ENCODE peak calls at places on chromosomes 13 and 19, in four cellular contexts. One of them, this sample, is unnamed.
A peak's percentile ranks its signal among the peaks of the same experiment; 100 is the strongest.

GRCh38 chr19:19170053-19170945 is at the start of gene MEF2B:
- DNase-seq in PC-3: peak; percentile 55
- DNase-seq in AG04450: no peak
- DNase-seq in nephron progenitor cell: peak; percentile 92
- DNase-seq in this sample: peak; percentile 90

GRCh38 chr19:44367024-44367423 is 10.5 kb upstream of the ZNF112 start:
- DNase-seq in nephron progenitor cell: no peak
- DNase-seq in AG04450: no peak
- DNase-seq in PC-3: no peak
- DNase-seq in this sample: no peak

GRCh38 chr19:6963259-6963852 is 57.9 kb downstream of the MBD3L2B start:
- DNase-seq in PC-3: no peak
- DNase-seq in AG04450: no peak
- DNase-seq in nephron progenitor cell: no peak
- DNase-seq in this sample: no peak

GRCh38 chr19:45177817-45178261 is at the start of gene TRAPPC6A:
- DNase-seq in AG04450: no peak
- DNase-seq in nephron progenitor cell: no peak
- DNase-seq in PC-3: peak; percentile 44
- DNase-seq in this sample: no peak

GRCh38 chr19:49805822-49806612 is 7.1 kb downstream of the FUZ start:
- DNase-seq in nephron progenitor cell: no peak
- DNase-seq in AG04450: no peak
- DNase-seq in PC-3: no peak
- DNase-seq in this sample: no peak

GRCh38 chr19:50489461-50490011 is 12.9 kb upstream of the GARIN5A start:
- DNase-seq in nephron progenitor cell: no peak
- DNase-seq in AG04450: no peak
- DNase-seq in PC-3: no peak
- DNase-seq in this sample: no peak

GRCh38 chr13:23701646-23702045 is 131.4 kb downstream of the TNFRSF19 start:
- DNase-seq in nephron progenitor cell: no peak
- DNase-seq in AG04450: no peak
- DNase-seq in PC-3: no peak
- DNase-seq in this sample: no peak

GRCh38 chr19:55702131-55702627 is 27.2 kb downstream of the EPN1 start:
- DNase-seq in PC-3: no peak
- DNase-seq in AG04450: no peak
- DNase-seq in nephron progenitor cell: no peak
- DNase-seq in this sample: no peak

GRCh38 chr13:40306817-40307216 is 359.6 kb downstream of the FOXO1 start:
- DNase-seq in PC-3: no peak
- DNase-seq in AG04450: no peak
- DNase-seq in nephron progenitor cell: no peak
- DNase-seq in this sample: no peak

GRCh38 chr13:19759669-19760068 is 23.1 kb downstream of the PSPC1 start:
- DNase-seq in PC-3: peak; percentile 28
- DNase-seq in AG04450: no peak
- DNase-seq in nephron progenitor cell: no peak
- DNase-seq in this sample: no peak

GRCh38 chr19:58380037-58380735 is 644 bp downstream of the ZNF837 start:
- DNase-seq in nephron progenitor cell: no peak
- DNase-seq in PC-3: no peak
- DNase-seq in AG04450: no peak
- DNase-seq in this sample: no peak

DNA sequence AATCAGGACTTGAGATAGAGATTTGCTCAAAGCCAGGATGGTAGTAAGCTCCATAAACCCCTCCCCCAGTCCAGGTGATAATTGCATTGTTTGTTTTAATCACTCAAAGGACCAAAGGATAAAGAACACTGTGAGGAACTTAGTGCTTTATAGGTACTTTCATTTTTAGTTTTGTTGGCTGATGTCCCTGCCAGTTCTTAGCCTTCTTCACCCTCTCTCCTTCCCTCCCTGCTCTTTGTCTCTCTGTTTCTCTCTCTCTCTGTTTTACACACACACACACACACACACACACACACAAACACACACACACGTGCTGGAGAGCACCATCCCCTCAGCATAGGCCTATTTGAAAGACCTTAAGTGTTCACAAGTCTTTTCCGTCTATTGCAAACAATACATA is 5.2 kb downstream of the FRY start:
- DNase-seq in AG04450: no peak
- DNase-seq in PC-3: no peak
- DNase-seq in nephron progenitor cell: no peak
- DNase-seq in this sample: no peak
- TF ChIP-seq CTCF in AG04450: no peak
- TF ChIP-seq CTCF in PC-3: no peak
- TF ChIP-seq CTCF in nephron progenitor cell: no peak
- TF ChIP-seq CTCF in this sample: no peak

DNA sequence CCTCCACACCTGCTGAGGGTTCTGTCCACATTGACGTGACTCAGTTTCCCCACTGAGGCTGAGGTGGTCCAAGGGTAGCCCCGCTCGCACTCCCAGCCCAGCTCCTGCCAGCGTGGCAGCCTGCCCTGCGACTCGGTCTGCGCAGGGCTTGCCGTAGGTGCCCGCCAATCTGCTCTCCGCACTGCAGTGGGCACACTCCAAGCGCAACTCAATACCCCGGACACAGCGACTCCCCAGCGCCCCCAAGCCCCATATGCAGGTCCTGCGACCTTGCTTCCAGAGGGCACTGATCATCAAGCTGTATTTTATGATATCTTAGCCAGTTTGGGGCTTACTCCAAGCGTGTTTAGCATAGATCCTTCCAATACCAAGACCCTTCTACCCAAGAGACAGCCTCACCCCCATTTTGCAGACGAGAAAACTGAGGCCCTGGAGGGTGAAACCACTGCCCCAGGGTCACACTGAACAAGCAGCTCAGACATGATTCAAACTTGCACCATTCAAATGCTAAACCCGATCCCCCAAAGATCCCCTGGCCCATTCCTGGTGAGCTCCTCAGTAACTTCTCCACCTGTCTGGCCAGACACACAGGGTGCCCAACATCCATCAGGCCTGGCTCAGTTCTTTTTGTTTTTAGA is 13.5 kb downstream of the PTPRS start:
- DNase-seq in nephron progenitor cell: no peak
- DNase-seq in AG04450: no peak
- DNase-seq in PC-3: no peak
- DNase-seq in this sample: no peak
- TF ChIP-seq CTCF in nephron progenitor cell: no peak
- TF ChIP-seq CTCF in AG04450: no peak
- TF ChIP-seq CTCF in PC-3: peak; percentile 13
- TF ChIP-seq CTCF in this sample: no peak

GRCh38 chr13:29593605-29594297 is 1.7 kb downstream of the SLC7A1 start:
- DNase-seq in PC-3: no peak
- DNase-seq in nephron progenitor cell: no peak
- DNase-seq in AG04450: no peak
- DNase-seq in this sample: no peak

GRCh38 chr13:29596064-29596418 is 553 bp upstream of the SLC7A1 start:
- DNase-seq in PC-3: no peak
- DNase-seq in nephron progenitor cell: no peak
- DNase-seq in AG04450: no peak
- DNase-seq in this sample: no peak

GRCh38 chr13:29595380-29596063 is at the start of gene SLC7A1:
- DNase-seq in nephron progenitor cell: peak; percentile 86
- DNase-seq in AG04450: no peak
- DNase-seq in PC-3: peak; percentile 90
- DNase-seq in this sample: peak; percentile 94

GRCh38 chr13:29594710-29595379 is 643 bp downstream of the SLC7A1 start:
- DNase-seq in PC-3: peak; percentile 47
- DNase-seq in nephron progenitor cell: peak; percentile 56
- DNase-seq in AG04450: peak; percentile 2
- DNase-seq in this sample: peak; percentile 77

GRCh38 chr13:29594310-29594709 is 1.2 kb downstream of the SLC7A1 start:
- DNase-seq in AG04450: peak; percentile 56
- DNase-seq in PC-3: peak; percentile 68
- DNase-seq in nephron progenitor cell: peak; percentile 23
- DNase-seq in this sample: no peak
- TF ChIP-seq CTCF in AG04450: no peak
- TF ChIP-seq CTCF in PC-3: no peak
- TF ChIP-seq CTCF in nephron progenitor cell: no peak
- TF ChIP-seq CTCF in this sample: no peak

DNA sequence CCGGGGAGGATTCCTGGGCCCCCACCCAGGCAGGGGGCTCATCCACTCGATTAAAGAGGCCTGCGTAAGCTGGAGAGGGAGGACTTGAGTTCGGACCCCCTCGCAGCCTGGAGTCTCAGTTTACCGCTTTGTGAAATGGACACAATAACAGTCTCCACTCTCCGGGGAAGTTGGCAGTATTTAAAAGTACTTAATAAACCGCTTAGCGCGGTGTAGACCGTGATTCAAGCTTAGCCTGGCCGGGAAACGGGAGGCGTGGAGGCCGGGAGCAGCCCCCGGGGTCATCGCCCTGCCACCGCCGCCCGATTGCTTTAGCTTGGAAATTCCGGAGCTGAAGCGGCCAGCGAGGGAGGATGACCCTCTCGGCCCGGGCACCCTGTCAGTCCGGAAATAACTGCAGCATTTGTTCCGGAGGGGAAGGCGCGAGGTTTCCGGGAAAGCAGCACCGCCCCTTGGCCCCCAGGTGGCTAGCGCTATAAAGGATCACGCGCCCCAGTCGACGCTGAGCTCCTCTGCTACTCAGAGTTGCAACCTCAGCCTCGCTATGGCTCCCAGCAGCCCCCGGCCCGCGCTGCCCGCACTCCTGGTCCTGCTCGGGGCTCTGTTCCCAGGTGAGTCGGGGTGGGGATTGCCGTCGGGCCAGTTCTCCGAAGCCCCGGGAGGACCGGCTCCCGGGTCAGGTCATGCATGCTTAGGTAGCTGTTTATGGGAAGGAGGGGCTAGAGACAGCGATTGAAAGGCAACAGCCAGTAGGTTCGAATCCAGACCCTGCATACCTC is at the start of gene ICAM1:
- DNase-seq in nephron progenitor cell: peak; percentile 61
- DNase-seq in PC-3: peak; percentile 70
- DNase-seq in AG04450: no peak
- DNase-seq in this sample: peak; percentile 88
- TF ChIP-seq CTCF in nephron progenitor cell: no peak
- TF ChIP-seq CTCF in PC-3: no peak
- TF ChIP-seq CTCF in AG04450: no peak
- TF ChIP-seq CTCF in this sample: peak; percentile 5

DNA sequence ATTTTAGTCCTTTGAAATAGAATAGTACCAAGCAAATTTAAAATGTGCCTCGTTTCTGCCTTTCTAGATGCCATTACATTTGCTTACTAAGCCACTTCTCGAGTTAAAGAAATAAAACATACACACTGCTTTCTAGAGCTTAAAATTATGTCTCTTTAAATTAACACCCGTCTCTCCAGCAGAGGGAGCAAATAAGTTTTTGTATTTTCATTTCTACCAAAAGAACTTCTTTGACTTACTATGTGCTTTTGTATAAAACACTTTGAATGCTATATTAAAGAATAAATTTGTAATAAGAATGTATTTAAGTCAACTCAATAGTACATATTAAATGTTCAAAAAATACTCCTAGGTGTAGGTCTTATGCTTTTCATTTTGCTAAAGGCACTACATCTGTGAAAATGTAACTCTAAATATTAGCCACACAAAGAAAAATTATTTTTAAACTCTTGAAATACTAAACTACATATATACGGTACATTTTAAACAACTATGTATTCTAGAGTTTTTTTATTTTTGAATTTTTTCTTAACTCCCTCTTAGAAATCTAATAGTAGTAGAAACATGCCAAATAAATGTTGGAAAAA is 269.3 kb upstream of the MIR17HG start:
- DNase-seq in nephron progenitor cell: no peak
- DNase-seq in PC-3: peak; percentile 21
- DNase-seq in AG04450: no peak
- DNase-seq in this sample: peak; percentile 6
- TF ChIP-seq CTCF in nephron progenitor cell: peak; percentile 42
- TF ChIP-seq CTCF in PC-3: peak; percentile 54
- TF ChIP-seq CTCF in AG04450: peak; percentile 30
- TF ChIP-seq CTCF in this sample: peak; percentile 37

GRCh38 chr19:52189745-52190678 is at the start of gene PPP2R1A:
- DNase-seq in PC-3: peak; percentile 100
- DNase-seq in AG04450: peak; percentile 100
- DNase-seq in nephron progenitor cell: peak; percentile 97
- DNase-seq in this sample: peak; percentile 98

GRCh38 chr19:52191374-52191773 is 1.5 kb downstream of the PPP2R1A start:
- DNase-seq in PC-3: no peak
- DNase-seq in AG04450: no peak
- DNase-seq in nephron progenitor cell: no peak
- DNase-seq in this sample: no peak

GRCh38 chr19:52187407-52187806 is 2.4 kb upstream of the PPP2R1A start:
- DNase-seq in PC-3: no peak
- DNase-seq in nephron progenitor cell: no peak
- DNase-seq in AG04450: no peak
- DNase-seq in this sample: no peak

GRCh38 chr19:52190679-52191293 is 934 bp downstream of the PPP2R1A start:
- DNase-seq in AG04450: no peak
- DNase-seq in PC-3: peak; percentile 30
- DNase-seq in nephron progenitor cell: peak; percentile 25
- DNase-seq in this sample: peak; percentile 48

DNA sequence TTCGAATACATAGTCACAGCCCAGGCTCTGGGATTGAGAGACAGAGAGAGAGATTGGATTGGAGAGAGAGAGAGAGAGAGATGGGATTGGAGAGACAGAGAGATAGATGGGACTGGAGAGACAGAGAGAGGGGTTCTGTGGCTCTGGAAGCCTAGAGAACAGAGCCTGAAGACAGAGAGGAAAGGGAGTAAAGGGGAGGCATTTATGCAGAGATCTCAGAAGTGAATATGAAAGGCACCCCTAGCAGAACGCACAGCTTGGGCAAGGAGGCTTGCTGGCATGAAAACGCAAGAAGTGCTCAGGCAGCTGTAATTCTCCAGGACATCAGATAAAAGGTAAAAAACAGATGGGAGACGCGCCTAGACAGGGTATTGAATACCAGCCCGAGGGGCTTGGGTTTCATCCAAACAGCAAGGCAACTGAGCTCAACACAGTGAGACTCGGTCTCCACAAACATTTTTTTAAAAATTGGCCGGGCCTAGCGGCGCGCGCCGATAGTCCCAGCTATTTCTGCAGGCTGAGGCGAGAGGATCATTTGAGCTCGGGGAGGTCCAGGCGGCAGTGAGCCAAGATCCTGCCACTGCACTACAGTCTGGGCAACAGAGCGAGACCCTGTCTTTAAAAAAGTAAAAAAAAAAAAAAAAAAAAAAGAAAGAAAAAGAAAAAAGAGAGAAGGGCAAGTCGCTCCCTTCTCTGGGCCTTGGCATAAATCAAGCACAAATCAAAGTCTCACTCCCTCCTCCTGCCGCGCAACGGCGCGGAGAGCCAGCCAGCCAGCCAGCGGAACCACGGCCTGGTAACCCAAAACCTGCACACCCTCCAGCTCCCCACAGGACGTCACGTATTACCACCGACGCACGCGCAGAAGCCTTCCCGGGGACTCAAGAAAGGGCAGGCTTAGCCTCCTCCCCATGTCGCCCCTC is 769 bp upstream of the PPP2R1A start:
- DNase-seq in AG04450: peak; percentile 30
- DNase-seq in PC-3: no peak
- DNase-seq in nephron progenitor cell: peak; percentile 57
- DNase-seq in this sample: peak; percentile 97
- TF ChIP-seq CTCF in AG04450: no peak
- TF ChIP-seq CTCF in PC-3: no peak
- TF ChIP-seq CTCF in nephron progenitor cell: no peak
- TF ChIP-seq CTCF in this sample: peak; percentile 18